ENCODE peak calls at places on chromosomes 5 and 9, in ten cellular contexts. One of them, this sample, is unnamed.

GRCh38 chr5:168366124-168366523 is 74.7 kb downstream of the WWC1 start:
- DNase-seq in tibial artery: no peak
- DNase-seq in Calu3: no peak
- DNase-seq in immature natural killer cell: no peak
- DNase-seq in CD4-positive, CD25-positive, alpha-beta regulatory T cell: no peak
- DNase-seq in upper lobe of left lung: no peak
- DNase-seq in SHP77: no peak
- DNase-seq in smooth muscle cell of the brain vasculature: no peak
- DNase-seq in activated CD8-positive, alpha-beta T cell treated with anti-CD3 and anti-CD28 coated beads for 36 hours: no peak
- DNase-seq in activated naive CD4-positive, alpha-beta T cell treated with anti-CD3 and anti-CD28 coated beads for 36 hours: no peak
- DNase-seq in this sample: no peak

GRCh38 chr5:71907001-71907564 is 188.0 kb downstream of the CARTPT start:
- DNase-seq in tibial artery: no peak
- DNase-seq in Calu3: no peak
- DNase-seq in immature natural killer cell: no peak
- DNase-seq in CD4-positive, CD25-positive, alpha-beta regulatory T cell: no peak
- DNase-seq in upper lobe of left lung: no peak
- DNase-seq in SHP77: no peak
- DNase-seq in smooth muscle cell of the brain vasculature: no peak
- DNase-seq in activated CD8-positive, alpha-beta T cell treated with anti-CD3 and anti-CD28 coated beads for 36 hours: no peak
- DNase-seq in activated naive CD4-positive, alpha-beta T cell treated with anti-CD3 and anti-CD28 coated beads for 36 hours: no peak
- DNase-seq in this sample: no peak

GRCh38 chr5:173913686-173914321 is 25.7 kb downstream of the CPEB4 start:
- DNase-seq in tibial artery: no peak
- DNase-seq in Calu3: no peak
- DNase-seq in immature natural killer cell: no peak
- DNase-seq in CD4-positive, CD25-positive, alpha-beta regulatory T cell: no peak
- DNase-seq in upper lobe of left lung: no peak
- DNase-seq in SHP77: no peak
- DNase-seq in smooth muscle cell of the brain vasculature: no peak
- DNase-seq in activated CD8-positive, alpha-beta T cell treated with anti-CD3 and anti-CD28 coated beads for 36 hours: no peak
- DNase-seq in activated naive CD4-positive, alpha-beta T cell treated with anti-CD3 and anti-CD28 coated beads for 36 hours: no peak
- DNase-seq in this sample: no peak

GRCh38 chr9:134625361-134626140 is 16.1 kb upstream of the COL5A1 start:
- DNase-seq in tibial artery: peak; percentile 48
- DNase-seq in Calu3: no peak
- DNase-seq in immature natural killer cell: no peak
- DNase-seq in CD4-positive, CD25-positive, alpha-beta regulatory T cell: no peak
- DNase-seq in upper lobe of left lung: peak; percentile 51
- DNase-seq in SHP77: no peak
- DNase-seq in smooth muscle cell of the brain vasculature: no peak
- DNase-seq in activated CD8-positive, alpha-beta T cell treated with anti-CD3 and anti-CD28 coated beads for 36 hours: no peak
- DNase-seq in activated naive CD4-positive, alpha-beta T cell treated with anti-CD3 and anti-CD28 coated beads for 36 hours: no peak
- DNase-seq in this sample: no peak

GRCh38 chr9:35998333-35998732 is 38.4 kb upstream of the RECK start:
- DNase-seq in tibial artery: no peak
- DNase-seq in Calu3: no peak
- DNase-seq in immature natural killer cell: no peak
- DNase-seq in CD4-positive, CD25-positive, alpha-beta regulatory T cell: no peak
- DNase-seq in upper lobe of left lung: no peak
- DNase-seq in SHP77: no peak
- DNase-seq in smooth muscle cell of the brain vasculature: no peak
- DNase-seq in activated CD8-positive, alpha-beta T cell treated with anti-CD3 and anti-CD28 coated beads for 36 hours: no peak
- DNase-seq in activated naive CD4-positive, alpha-beta T cell treated with anti-CD3 and anti-CD28 coated beads for 36 hours: no peak
- DNase-seq in this sample: no peak

GRCh38 chr9:2787065-2787464 is 56.8 kb downstream of the PUM3 start:
- DNase-seq in tibial artery: no peak
- DNase-seq in Calu3: no peak
- DNase-seq in immature natural killer cell: no peak
- DNase-seq in CD4-positive, CD25-positive, alpha-beta regulatory T cell: no peak
- DNase-seq in upper lobe of left lung: no peak
- DNase-seq in SHP77: no peak
- DNase-seq in smooth muscle cell of the brain vasculature: no peak
- DNase-seq in activated CD8-positive, alpha-beta T cell treated with anti-CD3 and anti-CD28 coated beads for 36 hours: no peak
- DNase-seq in activated naive CD4-positive, alpha-beta T cell treated with anti-CD3 and anti-CD28 coated beads for 36 hours: no peak
- DNase-seq in this sample: no peak

GRCh38 chr5:36459191-36460135 is 146.9 kb upstream of the SLC1A3 start:
- DNase-seq in tibial artery: no peak
- DNase-seq in Calu3: peak; percentile 17
- DNase-seq in immature natural killer cell: no peak
- DNase-seq in CD4-positive, CD25-positive, alpha-beta regulatory T cell: peak; percentile 27
- DNase-seq in upper lobe of left lung: no peak
- DNase-seq in SHP77: no peak
- DNase-seq in smooth muscle cell of the brain vasculature: no peak
- DNase-seq in activated CD8-positive, alpha-beta T cell treated with anti-CD3 and anti-CD28 coated beads for 36 hours: no peak
- DNase-seq in activated naive CD4-positive, alpha-beta T cell treated with anti-CD3 and anti-CD28 coated beads for 36 hours: peak; percentile 8
- DNase-seq in this sample: no peak

GRCh38 chr5:150263801-150264621 is 25.6 kb downstream of the CAMK2A start:
- DNase-seq in tibial artery: no peak
- DNase-seq in Calu3: peak; percentile 74
- DNase-seq in immature natural killer cell: no peak
- DNase-seq in CD4-positive, CD25-positive, alpha-beta regulatory T cell: no peak
- DNase-seq in upper lobe of left lung: peak; percentile 75
- DNase-seq in SHP77: no peak
- DNase-seq in smooth muscle cell of the brain vasculature: peak; percentile 31
- DNase-seq in activated CD8-positive, alpha-beta T cell treated with anti-CD3 and anti-CD28 coated beads for 36 hours: no peak
- DNase-seq in activated naive CD4-positive, alpha-beta T cell treated with anti-CD3 and anti-CD28 coated beads for 36 hours: no peak
- DNase-seq in this sample: peak; percentile 58

GRCh38 chr5:159242153-159242552 is 20.9 kb upstream of the UBLCP1 start:
- DNase-seq in tibial artery: no peak
- DNase-seq in Calu3: no peak
- DNase-seq in immature natural killer cell: no peak
- DNase-seq in CD4-positive, CD25-positive, alpha-beta regulatory T cell: no peak
- DNase-seq in upper lobe of left lung: no peak
- DNase-seq in SHP77: no peak
- DNase-seq in smooth muscle cell of the brain vasculature: no peak
- DNase-seq in activated CD8-positive, alpha-beta T cell treated with anti-CD3 and anti-CD28 coated beads for 36 hours: no peak
- DNase-seq in activated naive CD4-positive, alpha-beta T cell treated with anti-CD3 and anti-CD28 coated beads for 36 hours: no peak
- DNase-seq in this sample: no peak

GRCh38 chr5:95668728-95669127 is 14.1 kb downstream of the SPATA9 start:
- DNase-seq in tibial artery: no peak
- DNase-seq in Calu3: no peak
- DNase-seq in immature natural killer cell: no peak
- DNase-seq in CD4-positive, CD25-positive, alpha-beta regulatory T cell: no peak
- DNase-seq in upper lobe of left lung: no peak
- DNase-seq in SHP77: no peak
- DNase-seq in smooth muscle cell of the brain vasculature: no peak
- DNase-seq in activated CD8-positive, alpha-beta T cell treated with anti-CD3 and anti-CD28 coated beads for 36 hours: no peak
- DNase-seq in activated naive CD4-positive, alpha-beta T cell treated with anti-CD3 and anti-CD28 coated beads for 36 hours: no peak
- DNase-seq in this sample: no peak

GRCh38 chr5:103275851-103276250 is 17.3 kb downstream of the MACIR start:
- DNase-seq in tibial artery: no peak
- DNase-seq in Calu3: no peak
- DNase-seq in immature natural killer cell: no peak
- DNase-seq in CD4-positive, CD25-positive, alpha-beta regulatory T cell: no peak
- DNase-seq in upper lobe of left lung: peak; percentile 39
- DNase-seq in SHP77: no peak
- DNase-seq in smooth muscle cell of the brain vasculature: no peak
- DNase-seq in activated CD8-positive, alpha-beta T cell treated with anti-CD3 and anti-CD28 coated beads for 36 hours: no peak
- DNase-seq in activated naive CD4-positive, alpha-beta T cell treated with anti-CD3 and anti-CD28 coated beads for 36 hours: no peak
- DNase-seq in this sample: no peak

GRCh38 chr5:139561655-139562451 is 714 bp downstream of the UBE2D2 start:
- DNase-seq in tibial artery: peak; percentile 72
- DNase-seq in Calu3: peak; percentile 57
- DNase-seq in immature natural killer cell: no peak
- DNase-seq in CD4-positive, CD25-positive, alpha-beta regulatory T cell: peak; percentile 64
- DNase-seq in upper lobe of left lung: no peak
- DNase-seq in SHP77: no peak
- DNase-seq in smooth muscle cell of the brain vasculature: no peak
- DNase-seq in activated CD8-positive, alpha-beta T cell treated with anti-CD3 and anti-CD28 coated beads for 36 hours: peak; percentile 63
- DNase-seq in activated naive CD4-positive, alpha-beta T cell treated with anti-CD3 and anti-CD28 coated beads for 36 hours: peak; percentile 48
- DNase-seq in this sample: peak; percentile 56

GRCh38 chr9:108786756-108787663 is 68.8 kb downstream of the ACTL7B start:
- DNase-seq in tibial artery: no peak
- DNase-seq in Calu3: peak; percentile 44
- DNase-seq in immature natural killer cell: no peak
- DNase-seq in CD4-positive, CD25-positive, alpha-beta regulatory T cell: no peak
- DNase-seq in upper lobe of left lung: no peak
- DNase-seq in SHP77: no peak
- DNase-seq in smooth muscle cell of the brain vasculature: no peak
- DNase-seq in activated CD8-positive, alpha-beta T cell treated with anti-CD3 and anti-CD28 coated beads for 36 hours: no peak
- DNase-seq in activated naive CD4-positive, alpha-beta T cell treated with anti-CD3 and anti-CD28 coated beads for 36 hours: no peak
- DNase-seq in this sample: no peak

GRCh38 chr5:167934561-167934971 is 356.9 kb upstream of the WWC1 start:
- DNase-seq in tibial artery: peak; percentile 72
- DNase-seq in Calu3: no peak
- DNase-seq in immature natural killer cell: no peak
- DNase-seq in CD4-positive, CD25-positive, alpha-beta regulatory T cell: no peak
- DNase-seq in upper lobe of left lung: peak; percentile 25
- DNase-seq in SHP77: no peak
- DNase-seq in smooth muscle cell of the brain vasculature: no peak
- DNase-seq in activated CD8-positive, alpha-beta T cell treated with anti-CD3 and anti-CD28 coated beads for 36 hours: no peak
- DNase-seq in activated naive CD4-positive, alpha-beta T cell treated with anti-CD3 and anti-CD28 coated beads for 36 hours: no peak
- DNase-seq in this sample: no peak

GRCh38 chr5:140116716-140117115 is 2.8 kb downstream of the PURA start:
- DNase-seq in tibial artery: no peak
- DNase-seq in Calu3: no peak
- DNase-seq in immature natural killer cell: no peak
- DNase-seq in CD4-positive, CD25-positive, alpha-beta regulatory T cell: no peak
- DNase-seq in upper lobe of left lung: no peak
- DNase-seq in SHP77: no peak
- DNase-seq in smooth muscle cell of the brain vasculature: no peak
- DNase-seq in activated CD8-positive, alpha-beta T cell treated with anti-CD3 and anti-CD28 coated beads for 36 hours: no peak
- DNase-seq in activated naive CD4-positive, alpha-beta T cell treated with anti-CD3 and anti-CD28 coated beads for 36 hours: no peak
- DNase-seq in this sample: no peak

GRCh38 chr5:28648108-28648507 is 1609.7 kb upstream of the CDH9 start:
- DNase-seq in tibial artery: no peak
- DNase-seq in Calu3: no peak
- DNase-seq in immature natural killer cell: no peak
- DNase-seq in CD4-positive, CD25-positive, alpha-beta regulatory T cell: no peak
- DNase-seq in upper lobe of left lung: no peak
- DNase-seq in SHP77: peak; percentile 51
- DNase-seq in smooth muscle cell of the brain vasculature: peak; percentile 4
- DNase-seq in activated CD8-positive, alpha-beta T cell treated with anti-CD3 and anti-CD28 coated beads for 36 hours: no peak
- DNase-seq in activated naive CD4-positive, alpha-beta T cell treated with anti-CD3 and anti-CD28 coated beads for 36 hours: no peak
- DNase-seq in this sample: no peak

GRCh38 chr5:93078082-93079038 is 502.7 kb downstream of the NR2F1-AS1 start:
- DNase-seq in tibial artery: peak; percentile 67
- DNase-seq in Calu3: peak; percentile 95
- DNase-seq in immature natural killer cell: no peak
- DNase-seq in CD4-positive, CD25-positive, alpha-beta regulatory T cell: no peak
- DNase-seq in upper lobe of left lung: no peak
- DNase-seq in SHP77: peak; percentile 89
- DNase-seq in smooth muscle cell of the brain vasculature: peak; percentile 40
- DNase-seq in activated CD8-positive, alpha-beta T cell treated with anti-CD3 and anti-CD28 coated beads for 36 hours: no peak
- DNase-seq in activated naive CD4-positive, alpha-beta T cell treated with anti-CD3 and anti-CD28 coated beads for 36 hours: no peak
- DNase-seq in this sample: peak; percentile 52

GRCh38 chr9:128409998-128410397 is 10.7 kb upstream of the CERCAM start:
- DNase-seq in tibial artery: no peak
- DNase-seq in Calu3: no peak
- DNase-seq in immature natural killer cell: no peak
- DNase-seq in CD4-positive, CD25-positive, alpha-beta regulatory T cell: no peak
- DNase-seq in upper lobe of left lung: no peak
- DNase-seq in SHP77: no peak
- DNase-seq in smooth muscle cell of the brain vasculature: no peak
- DNase-seq in activated CD8-positive, alpha-beta T cell treated with anti-CD3 and anti-CD28 coated beads for 36 hours: no peak
- DNase-seq in activated naive CD4-positive, alpha-beta T cell treated with anti-CD3 and anti-CD28 coated beads for 36 hours: no peak
- DNase-seq in this sample: no peak

GRCh38 chr5:84450617-84451414 is 66.1 kb upstream of the EDIL3 start:
- DNase-seq in tibial artery: no peak
- DNase-seq in Calu3: no peak
- DNase-seq in immature natural killer cell: no peak
- DNase-seq in CD4-positive, CD25-positive, alpha-beta regulatory T cell: no peak
- DNase-seq in upper lobe of left lung: no peak
- DNase-seq in SHP77: no peak
- DNase-seq in smooth muscle cell of the brain vasculature: no peak
- DNase-seq in activated CD8-positive, alpha-beta T cell treated with anti-CD3 and anti-CD28 coated beads for 36 hours: no peak
- DNase-seq in activated naive CD4-positive, alpha-beta T cell treated with anti-CD3 and anti-CD28 coated beads for 36 hours: no peak
- DNase-seq in this sample: no peak

GRCh38 chr9:95580812-95581761 is 64.3 kb upstream of the PTCH1 start:
- DNase-seq in tibial artery: no peak
- DNase-seq in Calu3: no peak
- DNase-seq in immature natural killer cell: no peak
- DNase-seq in CD4-positive, CD25-positive, alpha-beta regulatory T cell: no peak
- DNase-seq in upper lobe of left lung: no peak
- DNase-seq in SHP77: no peak
- DNase-seq in smooth muscle cell of the brain vasculature: no peak
- DNase-seq in activated CD8-positive, alpha-beta T cell treated with anti-CD3 and anti-CD28 coated beads for 36 hours: no peak
- DNase-seq in activated naive CD4-positive, alpha-beta T cell treated with anti-CD3 and anti-CD28 coated beads for 36 hours: no peak
- DNase-seq in this sample: no peak

GRCh38 chr9:132474253-132474652 is 64.2 kb downstream of the CFAP77 start:
- DNase-seq in tibial artery: no peak
- DNase-seq in Calu3: no peak
- DNase-seq in immature natural killer cell: no peak
- DNase-seq in CD4-positive, CD25-positive, alpha-beta regulatory T cell: no peak
- DNase-seq in upper lobe of left lung: no peak
- DNase-seq in SHP77: no peak
- DNase-seq in smooth muscle cell of the brain vasculature: no peak
- DNase-seq in activated CD8-positive, alpha-beta T cell treated with anti-CD3 and anti-CD28 coated beads for 36 hours: no peak
- DNase-seq in activated naive CD4-positive, alpha-beta T cell treated with anti-CD3 and anti-CD28 coated beads for 36 hours: no peak
- DNase-seq in this sample: no peak

GRCh38 chr9:126378761-126379160 is 52.1 kb downstream of the MVB12B start:
- DNase-seq in tibial artery: no peak
- DNase-seq in Calu3: no peak
- DNase-seq in immature natural killer cell: no peak
- DNase-seq in CD4-positive, CD25-positive, alpha-beta regulatory T cell: no peak
- DNase-seq in upper lobe of left lung: no peak
- DNase-seq in SHP77: no peak
- DNase-seq in smooth muscle cell of the brain vasculature: no peak
- DNase-seq in activated CD8-positive, alpha-beta T cell treated with anti-CD3 and anti-CD28 coated beads for 36 hours: no peak
- DNase-seq in activated naive CD4-positive, alpha-beta T cell treated with anti-CD3 and anti-CD28 coated beads for 36 hours: no peak
- DNase-seq in this sample: no peak

GRCh38 chr9:136544549-136545064 is 1.2 kb downstream of the NOTCH1 start:
- DNase-seq in tibial artery: peak; percentile 89
- DNase-seq in Calu3: peak; percentile 61
- DNase-seq in immature natural killer cell: peak; percentile 46
- DNase-seq in CD4-positive, CD25-positive, alpha-beta regulatory T cell: peak; percentile 44
- DNase-seq in upper lobe of left lung: peak; percentile 92
- DNase-seq in SHP77: no peak
- DNase-seq in smooth muscle cell of the brain vasculature: no peak
- DNase-seq in activated CD8-positive, alpha-beta T cell treated with anti-CD3 and anti-CD28 coated beads for 36 hours: peak; percentile 82
- DNase-seq in activated naive CD4-positive, alpha-beta T cell treated with anti-CD3 and anti-CD28 coated beads for 36 hours: peak; percentile 82
- DNase-seq in this sample: peak; percentile 76

GRCh38 chr5:174063092-174063756 is 17.7 kb downstream of the NSG2 start:
- DNase-seq in tibial artery: no peak
- DNase-seq in Calu3: no peak
- DNase-seq in immature natural killer cell: no peak
- DNase-seq in CD4-positive, CD25-positive, alpha-beta regulatory T cell: no peak
- DNase-seq in upper lobe of left lung: no peak
- DNase-seq in SHP77: no peak
- DNase-seq in smooth muscle cell of the brain vasculature: no peak
- DNase-seq in activated CD8-positive, alpha-beta T cell treated with anti-CD3 and anti-CD28 coated beads for 36 hours: no peak
- DNase-seq in activated naive CD4-positive, alpha-beta T cell treated with anti-CD3 and anti-CD28 coated beads for 36 hours: no peak
- DNase-seq in this sample: no peak

GRCh38 chr5:32190094-32190493 is 16.0 kb upstream of the GOLPH3 start:
- DNase-seq in tibial artery: no peak
- DNase-seq in Calu3: no peak
- DNase-seq in immature natural killer cell: no peak
- DNase-seq in CD4-positive, CD25-positive, alpha-beta regulatory T cell: no peak
- DNase-seq in upper lobe of left lung: no peak
- DNase-seq in SHP77: no peak
- DNase-seq in smooth muscle cell of the brain vasculature: no peak
- DNase-seq in activated CD8-positive, alpha-beta T cell treated with anti-CD3 and anti-CD28 coated beads for 36 hours: no peak
- DNase-seq in activated naive CD4-positive, alpha-beta T cell treated with anti-CD3 and anti-CD28 coated beads for 36 hours: no peak
- DNase-seq in this sample: no peak

GRCh38 chr9:93049491-93049890 is 9.0 kb upstream of the SUSD3 start:
- DNase-seq in tibial artery: peak; percentile 51
- DNase-seq in Calu3: no peak
- DNase-seq in immature natural killer cell: no peak
- DNase-seq in CD4-positive, CD25-positive, alpha-beta regulatory T cell: no peak
- DNase-seq in upper lobe of left lung: no peak
- DNase-seq in SHP77: no peak
- DNase-seq in smooth muscle cell of the brain vasculature: no peak
- DNase-seq in activated CD8-positive, alpha-beta T cell treated with anti-CD3 and anti-CD28 coated beads for 36 hours: no peak
- DNase-seq in activated naive CD4-positive, alpha-beta T cell treated with anti-CD3 and anti-CD28 coated beads for 36 hours: no peak
- DNase-seq in this sample: no peak

GRCh38 chr5:157458835-157459234 is 1.2 kb upstream of the NIPAL4 start:
- DNase-seq in tibial artery: no peak
- DNase-seq in Calu3: no peak
- DNase-seq in immature natural killer cell: no peak
- DNase-seq in CD4-positive, CD25-positive, alpha-beta regulatory T cell: no peak
- DNase-seq in upper lobe of left lung: no peak
- DNase-seq in SHP77: no peak
- DNase-seq in smooth muscle cell of the brain vasculature: no peak
- DNase-seq in activated CD8-positive, alpha-beta T cell treated with anti-CD3 and anti-CD28 coated beads for 36 hours: no peak
- DNase-seq in activated naive CD4-positive, alpha-beta T cell treated with anti-CD3 and anti-CD28 coated beads for 36 hours: no peak
- DNase-seq in this sample: peak; percentile 18

GRCh38 chr9:135924628-135925338 is 17.4 kb upstream of the CAMSAP1 start:
- DNase-seq in tibial artery: no peak
- DNase-seq in Calu3: no peak
- DNase-seq in immature natural killer cell: no peak
- DNase-seq in CD4-positive, CD25-positive, alpha-beta regulatory T cell: peak; percentile 14
- DNase-seq in upper lobe of left lung: no peak
- DNase-seq in SHP77: no peak
- DNase-seq in smooth muscle cell of the brain vasculature: no peak
- DNase-seq in activated CD8-positive, alpha-beta T cell treated with anti-CD3 and anti-CD28 coated beads for 36 hours: peak; percentile 54
- DNase-seq in activated naive CD4-positive, alpha-beta T cell treated with anti-CD3 and anti-CD28 coated beads for 36 hours: peak; percentile 42
- DNase-seq in this sample: no peak

This sample was measured in ureter.